ENCODE peak calls at places on chromosome 19, in ten cellular contexts. C is GM10248; Z is foreskin keratinocyte; B is heart right ventricle; O is IMR-90; M is HepG2; D is colonic mucosa; A is AG04449; F is ovary; E is CD8-positive, alpha-beta T cell. W is an unnamed sample.

GRCh38 chr19:33910922-33911321 is 114.3 kb downstream of the KCTD15 start:
- DNase-seq in C (no peak), Z (no peak), B (no peak), O (no peak), M (no peak), D (no peak), A (no peak), F (no peak), E (no peak), W (no peak)

GRCh38 chr19:944663-945241 is 18.9 kb downstream of the ARID3A start:
- DNase-seq in C (no peak), Z (no peak), B (no peak), O (no peak), M (no peak), D (no peak), A (no peak), F (peak), E (no peak), W (no peak)

GRCh38 chr19:893775-894090 is 449 bp downstream of the RNU6-9 start:
- DNase-seq in C (no peak), Z (no peak), B (no peak), O (no peak), M (no peak), D (no peak), A (no peak), F (no peak), E (no peak), W (no peak)

GRCh38 chr19:31761281-31761913 is 412.2 kb upstream of the TSHZ3 start:
- DNase-seq in C (no peak), Z (no peak), B (no peak), O (no peak), M (no peak), D (no peak), A (no peak), F (no peak), E (no peak), W (no peak)

GRCh38 chr19:58428617-58429016 is 11.3 kb downstream of the ZNF132 start:
- DNase-seq in C (no peak), Z (peak), B (no peak), O (no peak), M (no peak), D (no peak), A (no peak), F (no peak), E (no peak), W (no peak)

GRCh38 chr19:2805991-2806649 is 13.5 kb upstream of the ZNF554 start:
- DNase-seq in C (no peak), Z (no peak), B (no peak), O (no peak), M (no peak), D (no peak), A (no peak), F (no peak), E (no peak), W (no peak)

GRCh38 chr19:11480927-11481776 is at the start of gene ELAVL3:
- DNase-seq in C (no peak), Z (no peak), B (no peak), O (no peak), M (no peak), D (no peak), A (no peak), F (no peak), E (no peak), W (peak)

GRCh38 chr19:54481326-54481930 is 8.3 kb upstream of the CDC42EP5 start:
- DNase-seq in C (peak), Z (peak), B (peak), O (peak), M (peak), D (peak), A (no peak), F (no peak), E (no peak), W (no peak)

GRCh38 chr19:50380767-50381166 is 3.4 kb upstream of the POLD1 start:
- DNase-seq in C (no peak), Z (no peak), B (no peak), O (no peak), M (no peak), D (no peak), A (no peak), F (peak), E (no peak), W (no peak)

GRCh38 chr19:16807416-16808274 is 21.6 kb upstream of the SIN3B start:
- DNase-seq in C (no peak), Z (no peak), B (no peak), O (no peak), M (no peak), D (no peak), A (no peak), F (no peak), E (no peak), W (no peak)

GRCh38 chr19:27774337-27774736 is 1438.6 kb downstream of the UQCRFS1 start:
- DNase-seq in C (no peak), Z (no peak), B (no peak), O (no peak), M (no peak), D (no peak), A (no peak), F (no peak), E (no peak), W (no peak)
- TF ChIP-seq CTCF in C (no peak), Z (peak), B (no peak), O (no peak), M (no peak), D (no peak), A (peak), F (no peak), E (no peak), W (no peak)

GRCh38 chr19:35512831-35513230 is 618 bp downstream of the DMKN start:
- DNase-seq in C (no peak), Z (no peak), B (no peak), O (no peak), M (no peak), D (no peak), A (no peak), F (no peak), E (no peak), W (no peak)

GRCh38 chr19:35511337-35511736 is 2.1 kb downstream of the DMKN start:
- DNase-seq in C (no peak), Z (no peak), B (no peak), O (no peak), M (no peak), D (no peak), A (no peak), F (no peak), E (no peak), W (no peak)

GRCh38 chr19:35509861-35510625 is 3.4 kb downstream of the DMKN start:
- DNase-seq in C (peak), Z (peak), B (peak), O (peak), M (peak), D (peak), A (no peak), F (peak), E (peak), W (peak)

GRCh38 chr19:35509018-35509652 is 4.3 kb downstream of the DMKN start:
- DNase-seq in C (peak), Z (peak), B (no peak), O (no peak), M (peak), D (peak), A (no peak), F (peak), E (peak), W (no peak)

DNA sequence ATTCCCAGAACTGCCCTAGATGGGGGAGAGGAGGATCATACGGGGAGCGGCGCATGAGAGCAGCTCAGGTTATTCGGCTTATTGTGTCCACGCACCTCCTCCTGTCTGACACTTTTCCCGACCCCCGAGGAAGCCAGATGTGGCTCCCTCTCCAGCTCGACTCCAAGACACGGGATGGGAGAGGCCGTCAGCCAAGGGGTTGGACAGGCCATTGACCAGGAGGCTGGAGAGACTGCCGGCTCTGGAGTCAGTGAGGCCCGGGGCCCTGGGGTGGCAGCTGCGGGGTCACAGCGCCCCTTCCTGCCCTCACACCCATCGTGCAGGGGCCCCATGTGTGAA is 2.9 kb downstream of the DMKN start:
- DNase-seq in C (no peak), Z (no peak), B (no peak), O (no peak), M (no peak), D (no peak), A (no peak), F (no peak), E (no peak), W (no peak)
- TF ChIP-seq CTCF in C (no peak), Z (no peak), B (no peak), O (no peak), M (no peak), D (no peak), A (no peak), F (no peak), E (no peak), W (no peak)

DNA sequence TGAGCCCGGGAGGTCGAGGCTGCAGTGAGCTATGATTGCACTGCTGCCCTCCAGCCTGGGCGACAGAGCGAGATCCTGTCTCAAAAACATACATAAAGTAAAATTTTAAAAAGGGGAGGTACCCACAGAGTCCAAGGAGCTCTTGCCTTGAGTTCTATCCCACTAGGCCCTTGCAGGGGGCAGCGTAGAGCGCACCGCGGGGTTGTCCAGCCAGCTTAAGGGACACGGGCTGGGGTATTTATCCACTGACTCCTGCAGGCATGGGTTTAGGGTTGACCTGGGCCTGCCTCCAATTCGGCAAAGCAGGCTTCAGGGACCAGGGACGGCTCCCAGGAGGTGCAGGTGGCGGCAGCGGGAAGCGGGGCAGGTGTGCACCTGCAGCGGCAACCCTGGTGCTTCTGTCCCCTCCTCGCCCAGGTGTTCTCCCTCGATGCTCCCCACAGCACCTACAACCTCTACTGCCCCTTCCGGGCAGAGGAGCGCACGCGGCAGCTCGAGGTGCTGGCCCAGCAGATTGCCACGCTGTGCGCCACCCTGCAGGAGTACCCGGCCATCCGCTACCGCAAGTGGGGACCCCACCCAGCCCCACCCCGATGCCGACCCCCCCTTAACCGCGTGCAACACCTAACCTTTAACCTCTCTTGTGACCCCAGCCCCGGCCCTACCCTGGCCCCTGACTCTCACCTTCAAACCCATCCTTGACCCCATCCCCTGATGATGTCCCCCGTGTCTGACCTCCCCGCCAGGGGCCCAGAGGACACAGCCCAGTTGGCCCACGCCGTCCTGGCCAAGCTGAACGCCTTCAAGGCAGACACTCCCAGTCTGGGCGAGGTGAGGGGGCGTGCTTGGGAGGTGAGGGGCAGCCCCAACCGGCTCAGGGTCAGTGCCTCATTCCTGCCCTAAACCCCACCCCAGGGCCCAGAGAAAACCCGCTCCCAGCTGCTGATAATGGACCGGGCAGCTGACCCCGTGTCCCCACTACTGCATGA is 4.7 kb downstream of the STXBP2 start:
- DNase-seq in C (no peak), Z (no peak), B (no peak), O (no peak), M (no peak), D (no peak), A (no peak), F (no peak), E (no peak), W (no peak)
- TF ChIP-seq CTCF in C (no peak), Z (peak), B (no peak), O (peak), M (peak), D (no peak), A (no peak), F (no peak), E (no peak), W (no peak)

GRCh38 chr19:13882841-13883240 is 5.9 kb downstream of the NANOS3 start:
- DNase-seq in C (no peak), Z (no peak), B (no peak), O (no peak), M (no peak), D (no peak), A (no peak), F (no peak), E (no peak), W (no peak)

GRCh38 chr19:13881692-13882418 is 4.9 kb downstream of the NANOS3 start:
- DNase-seq in C (peak), Z (no peak), B (no peak), O (peak), M (no peak), D (peak), A (no peak), F (peak), E (peak), W (no peak)

GRCh38 chr19:13882419-13882795 is 5.5 kb downstream of the NANOS3 start:
- DNase-seq in C (no peak), Z (no peak), B (no peak), O (no peak), M (no peak), D (no peak), A (no peak), F (no peak), E (no peak), W (no peak)

GRCh38 chr19:13884726-13885591 is 8.0 kb downstream of the NANOS3 start:
- DNase-seq in C (no peak), Z (no peak), B (no peak), O (no peak), M (no peak), D (peak), A (no peak), F (no peak), E (no peak), W (no peak)

DNA sequence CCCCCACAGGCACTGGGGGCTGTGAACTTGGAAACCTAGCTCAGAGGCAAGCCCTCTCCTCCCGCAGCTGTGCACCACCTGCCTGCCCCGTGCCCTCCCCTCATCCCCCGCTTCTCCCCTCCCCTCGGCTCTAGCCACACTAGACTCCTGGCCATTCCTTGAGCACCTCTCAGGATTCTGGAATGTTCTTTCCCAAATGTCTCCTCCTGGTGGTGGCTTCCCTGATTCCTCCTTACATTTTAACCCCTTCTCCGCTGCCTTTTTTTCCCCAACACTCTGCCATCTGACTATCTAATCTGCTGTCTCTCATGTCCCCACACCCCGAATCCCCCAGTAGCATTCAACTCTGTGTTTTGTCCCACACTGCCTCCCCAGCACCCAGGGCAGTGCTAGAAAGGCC is 6.7 kb downstream of the NANOS3 start:
- DNase-seq in C (no peak), Z (no peak), B (no peak), O (no peak), M (no peak), D (no peak), A (no peak), F (no peak), E (no peak), W (no peak)
- TF ChIP-seq CTCF in C (no peak), Z (peak), B (no peak), O (peak), M (no peak), D (no peak), A (peak), F (no peak), E (no peak), W (peak)

DNA sequence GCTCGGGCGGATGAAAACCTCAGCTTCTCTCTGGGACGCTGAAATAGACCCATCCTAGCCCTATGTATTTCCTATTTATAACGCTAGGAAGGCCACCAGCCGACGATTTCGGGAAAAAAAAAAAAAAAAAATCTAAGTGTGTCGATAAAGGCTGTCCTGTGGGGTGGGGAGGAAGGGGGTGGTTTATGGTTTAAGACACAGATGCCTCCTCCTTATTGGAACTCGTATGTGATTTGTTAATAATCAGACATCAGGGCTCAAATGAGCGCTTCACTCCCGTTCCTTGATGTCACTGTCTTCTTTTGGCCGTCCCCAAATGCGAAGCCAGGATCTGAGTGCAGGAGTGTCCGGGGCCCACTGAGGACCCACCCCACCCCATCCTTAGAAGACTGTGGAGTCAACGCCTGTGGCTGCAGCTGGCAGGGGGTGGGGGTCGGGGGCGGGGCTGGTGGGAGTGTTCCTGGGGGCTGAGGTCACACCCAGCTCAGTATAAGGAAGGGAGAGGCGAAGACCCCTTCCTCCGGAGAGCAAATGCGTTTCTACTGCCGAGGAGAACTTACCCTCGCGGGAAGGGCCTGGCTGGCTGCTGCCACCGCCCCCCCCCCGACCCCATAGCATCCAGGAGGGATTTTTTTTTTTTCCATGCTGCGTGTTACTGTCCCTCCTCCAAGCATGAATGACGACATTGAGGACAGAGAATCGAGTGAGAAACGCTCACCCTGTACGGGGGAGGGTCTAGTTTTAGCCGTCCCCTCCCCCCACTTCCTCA is 971 bp downstream of the ATCAY start:
- DNase-seq in C (no peak), Z (no peak), B (no peak), O (no peak), M (no peak), D (no peak), A (no peak), F (no peak), E (no peak), W (peak)
- TF ChIP-seq CTCF in C (no peak), Z (no peak), B (no peak), O (no peak), M (no peak), D (no peak), A (no peak), F (no peak), E (no peak), W (no peak)

DNA sequence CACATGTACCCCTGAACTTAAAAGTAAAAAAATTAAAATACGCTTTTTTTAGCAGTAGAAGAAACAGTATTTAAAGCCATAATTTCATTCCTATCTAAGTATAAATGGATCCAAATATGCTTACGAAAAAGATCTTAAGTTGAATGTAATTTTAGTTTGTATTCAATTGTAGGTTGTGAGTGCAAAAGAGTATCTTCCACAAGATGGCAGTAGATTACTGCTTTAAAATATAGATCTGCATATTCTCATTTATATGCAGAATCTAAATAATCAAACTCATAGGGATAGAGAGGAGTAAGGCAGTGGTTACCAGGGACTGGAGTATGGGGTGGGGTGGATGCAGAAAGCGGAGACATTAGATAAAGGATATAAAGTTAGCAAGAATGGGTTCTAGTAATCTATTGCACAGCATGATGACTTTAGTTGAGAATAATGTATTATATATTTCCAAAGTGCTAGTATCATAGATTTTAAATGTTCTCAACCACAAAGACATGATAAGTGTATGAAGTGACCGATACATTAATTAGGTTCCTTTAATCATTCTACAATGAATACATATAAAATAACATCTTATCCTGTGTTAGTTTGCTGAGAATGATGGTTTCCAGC is 14.2 kb downstream of the OR7A17 start:
- DNase-seq in C (peak), Z (peak), B (no peak), O (peak), M (no peak), D (no peak), A (no peak), F (no peak), E (no peak), W (no peak)
- TF ChIP-seq CTCF in C (peak), Z (peak), B (peak), O (peak), M (peak), D (peak), A (peak), F (no peak), E (peak), W (peak)

DNA sequence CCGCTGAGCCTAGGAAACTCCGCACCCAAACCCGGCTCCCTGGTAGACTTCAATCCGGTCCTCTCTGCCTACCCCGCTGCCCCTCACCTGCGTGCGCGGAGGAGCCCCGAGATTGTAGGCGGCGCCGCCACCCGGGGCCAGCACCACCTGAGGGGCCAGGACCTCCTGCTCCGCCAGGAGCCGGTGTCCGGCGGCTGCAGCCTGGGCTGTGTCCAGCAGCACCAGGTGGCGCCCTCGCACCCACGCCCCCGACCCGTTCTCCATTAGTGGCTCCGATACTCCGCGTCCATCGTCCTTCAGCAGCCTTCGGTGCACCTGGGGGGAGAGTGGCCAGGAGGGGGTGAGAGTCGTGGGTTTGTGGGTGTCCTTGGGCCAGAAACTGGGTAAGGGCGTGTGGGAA is 18.5 kb downstream of the MAN2B1 start:
- DNase-seq in C (no peak), Z (no peak), B (no peak), O (no peak), M (no peak), D (peak), A (no peak), F (peak), E (no peak), W (peak)
- TF ChIP-seq CTCF in C (no peak), Z (peak), B (no peak), O (no peak), M (peak), D (no peak), A (peak), F (peak), E (no peak), W (no peak)